ENCODE peak calls at places on chromosome 21, in eight cellular contexts. One of them, this sample, is unnamed.

GRCh38 chr21:46604975-46605758 is at the start of gene S100B:
- DNase-seq in GM12865: no peak
- DNase-seq in ovary: no peak
- DNase-seq in colonic mucosa: no peak
- DNase-seq in heart left ventricle: no peak
- DNase-seq in dorsolateral prefrontal cortex: peak
- DNase-seq in CD8-positive, alpha-beta T cell: no peak
- DNase-seq in ascending aorta: no peak
- DNase-seq in this sample: peak

GRCh38 chr21:28832013-28832714 is 160.5 kb downstream of the LTN1 start:
- DNase-seq in GM12865: no peak
- DNase-seq in colonic mucosa: no peak
- DNase-seq in ovary: no peak
- DNase-seq in CD8-positive, alpha-beta T cell: no peak
- DNase-seq in heart left ventricle: no peak
- DNase-seq in ascending aorta: no peak
- DNase-seq in dorsolateral prefrontal cortex: no peak
- DNase-seq in this sample: peak

GRCh38 chr21:17495680-17496079 is 17.2 kb upstream of the CXADR start:
- DNase-seq in CD8-positive, alpha-beta T cell: no peak
- DNase-seq in colonic mucosa: no peak
- DNase-seq in heart left ventricle: no peak
- DNase-seq in dorsolateral prefrontal cortex: no peak
- DNase-seq in ascending aorta: no peak
- DNase-seq in ovary: no peak
- DNase-seq in GM12865: no peak
- DNase-seq in this sample: peak

GRCh38 chr21:14523234-14523633 is 22.9 kb downstream of the SAMSN1 start:
- DNase-seq in GM12865: peak
- DNase-seq in colonic mucosa: no peak
- DNase-seq in CD8-positive, alpha-beta T cell: no peak
- DNase-seq in dorsolateral prefrontal cortex: no peak
- DNase-seq in ascending aorta: no peak
- DNase-seq in ovary: no peak
- DNase-seq in heart left ventricle: no peak
- DNase-seq in this sample: no peak

GRCh38 chr21:36949171-36950141 is 17.0 kb downstream of the HLCS start:
- DNase-seq in dorsolateral prefrontal cortex: no peak
- DNase-seq in heart left ventricle: no peak
- DNase-seq in ascending aorta: no peak
- DNase-seq in CD8-positive, alpha-beta T cell: no peak
- DNase-seq in colonic mucosa: no peak
- DNase-seq in ovary: no peak
- DNase-seq in GM12865: no peak
- DNase-seq in this sample: no peak

GRCh38 chr21:33848252-33848953 is 67.2 kb downstream of the ATP5PO start:
- DNase-seq in ovary: no peak
- DNase-seq in colonic mucosa: peak
- DNase-seq in heart left ventricle: no peak
- DNase-seq in GM12865: no peak
- DNase-seq in dorsolateral prefrontal cortex: no peak
- DNase-seq in CD8-positive, alpha-beta T cell: no peak
- DNase-seq in ascending aorta: no peak
- DNase-seq in this sample: no peak

GRCh38 chr21:37829043-37829442 is 87.2 kb downstream of the KCNJ6 start:
- DNase-seq in ovary: no peak
- DNase-seq in CD8-positive, alpha-beta T cell: no peak
- DNase-seq in heart left ventricle: no peak
- DNase-seq in dorsolateral prefrontal cortex: no peak
- DNase-seq in colonic mucosa: peak
- DNase-seq in ascending aorta: no peak
- DNase-seq in GM12865: no peak
- DNase-seq in this sample: no peak

GRCh38 chr21:29219165-29219770 is 79.5 kb upstream of the BACH1 start:
- DNase-seq in colonic mucosa: peak
- DNase-seq in ovary: no peak
- DNase-seq in heart left ventricle: no peak
- DNase-seq in ascending aorta: no peak
- DNase-seq in GM12865: no peak
- DNase-seq in CD8-positive, alpha-beta T cell: no peak
- DNase-seq in dorsolateral prefrontal cortex: no peak
- DNase-seq in this sample: peak

GRCh38 chr21:46161180-46161799 is 5.9 kb upstream of the FTCD start:
- DNase-seq in CD8-positive, alpha-beta T cell: no peak
- DNase-seq in heart left ventricle: peak
- DNase-seq in GM12865: peak
- DNase-seq in dorsolateral prefrontal cortex: peak
- DNase-seq in ovary: no peak
- DNase-seq in colonic mucosa: peak
- DNase-seq in ascending aorta: peak
- DNase-seq in this sample: no peak

GRCh38 chr21:36282568-36283230 is 37.3 kb upstream of the MORC3 start:
- DNase-seq in GM12865: peak
- DNase-seq in ovary: no peak
- DNase-seq in dorsolateral prefrontal cortex: no peak
- DNase-seq in colonic mucosa: no peak
- DNase-seq in ascending aorta: no peak
- DNase-seq in heart left ventricle: no peak
- DNase-seq in CD8-positive, alpha-beta T cell: no peak
- DNase-seq in this sample: no peak

GRCh38 chr21:37257526-37257966 is 9.6 kb downstream of the VPS26C start:
- DNase-seq in ascending aorta: no peak
- DNase-seq in GM12865: no peak
- DNase-seq in heart left ventricle: peak
- DNase-seq in dorsolateral prefrontal cortex: no peak
- DNase-seq in CD8-positive, alpha-beta T cell: no peak
- DNase-seq in colonic mucosa: peak
- DNase-seq in ovary: peak
- DNase-seq in this sample: peak

GRCh38 chr21:28148400-28149064 is 844.1 kb downstream of the LTN1 start:
- DNase-seq in CD8-positive, alpha-beta T cell: no peak
- DNase-seq in dorsolateral prefrontal cortex: no peak
- DNase-seq in GM12865: no peak
- DNase-seq in colonic mucosa: no peak
- DNase-seq in heart left ventricle: peak
- DNase-seq in ovary: no peak
- DNase-seq in ascending aorta: no peak
- DNase-seq in this sample: peak

GRCh38 chr21:34072145-34073031 is 990 bp upstream of the MRPS6 start:
- DNase-seq in ascending aorta: peak
- DNase-seq in CD8-positive, alpha-beta T cell: no peak
- DNase-seq in dorsolateral prefrontal cortex: peak
- DNase-seq in GM12865: no peak
- DNase-seq in colonic mucosa: no peak
- DNase-seq in ovary: peak
- DNase-seq in heart left ventricle: no peak
- DNase-seq in this sample: no peak

GRCh38 chr21:45318556-45319341 is 31.1 kb upstream of the POFUT2 start:
- DNase-seq in dorsolateral prefrontal cortex: peak
- DNase-seq in CD8-positive, alpha-beta T cell: no peak
- DNase-seq in GM12865: no peak
- DNase-seq in ovary: peak
- DNase-seq in colonic mucosa: no peak
- DNase-seq in ascending aorta: peak
- DNase-seq in heart left ventricle: peak
- DNase-seq in this sample: no peak

GRCh38 chr21:36061445-36061844 is 1.1 kb upstream of the SETD4 start:
- DNase-seq in ovary: no peak
- DNase-seq in colonic mucosa: no peak
- DNase-seq in GM12865: no peak
- DNase-seq in heart left ventricle: no peak
- DNase-seq in ascending aorta: no peak
- DNase-seq in CD8-positive, alpha-beta T cell: no peak
- DNase-seq in dorsolateral prefrontal cortex: no peak
- DNase-seq in this sample: no peak

GRCh38 chr21:45596704-45597318 is 46.7 kb upstream of the PCBP3 start:
- DNase-seq in colonic mucosa: peak
- DNase-seq in ovary: peak
- DNase-seq in heart left ventricle: peak
- DNase-seq in GM12865: peak
- DNase-seq in ascending aorta: peak
- DNase-seq in CD8-positive, alpha-beta T cell: peak
- DNase-seq in dorsolateral prefrontal cortex: peak
- DNase-seq in this sample: peak

GRCh38 chr21:15564907-15565306 is 164.9 kb upstream of the USP25 start:
- DNase-seq in CD8-positive, alpha-beta T cell: no peak
- DNase-seq in colonic mucosa: no peak
- DNase-seq in heart left ventricle: no peak
- DNase-seq in GM12865: no peak
- DNase-seq in dorsolateral prefrontal cortex: no peak
- DNase-seq in ovary: no peak
- DNase-seq in ascending aorta: no peak
- DNase-seq in this sample: no peak

GRCh38 chr21:15562748-15563147 is 167.0 kb upstream of the USP25 start:
- DNase-seq in ascending aorta: no peak
- DNase-seq in heart left ventricle: no peak
- DNase-seq in CD8-positive, alpha-beta T cell: no peak
- DNase-seq in ovary: no peak
- DNase-seq in colonic mucosa: no peak
- DNase-seq in GM12865: no peak
- DNase-seq in dorsolateral prefrontal cortex: no peak
- DNase-seq in this sample: no peak

DNA sequence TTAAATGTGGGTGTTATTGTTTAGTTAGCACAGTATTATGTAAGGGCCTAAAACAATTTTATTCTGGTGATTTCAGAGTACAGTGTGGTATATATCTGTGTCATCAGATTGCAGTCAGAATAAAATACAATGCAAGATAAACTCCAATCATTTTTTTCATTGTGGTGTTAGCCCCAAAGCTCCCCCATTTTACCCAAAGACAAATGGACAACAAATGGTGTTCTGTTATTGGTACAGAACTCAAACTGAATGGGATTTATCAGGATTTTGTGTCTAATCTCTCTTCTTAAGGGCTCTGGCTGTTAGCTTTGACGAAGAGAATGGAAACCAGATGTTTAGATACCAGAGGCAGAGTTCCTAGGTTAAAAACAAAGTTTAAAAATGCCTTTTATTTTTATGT is 163.1 kb upstream of the USP25 start:
- DNase-seq in CD8-positive, alpha-beta T cell: no peak
- DNase-seq in ascending aorta: no peak
- DNase-seq in colonic mucosa: no peak
- DNase-seq in GM12865: no peak
- DNase-seq in dorsolateral prefrontal cortex: no peak
- DNase-seq in ovary: no peak
- DNase-seq in heart left ventricle: no peak
- DNase-seq in this sample: no peak
- H3K4me3 ChIP-seq in CD8-positive, alpha-beta T cell: no peak
- H3K4me3 ChIP-seq in ascending aorta: no peak
- H3K4me3 ChIP-seq in colonic mucosa: no peak
- H3K4me3 ChIP-seq in GM12865: no peak
- H3K4me3 ChIP-seq in dorsolateral prefrontal cortex: no peak
- H3K4me3 ChIP-seq in ovary: no peak
- H3K4me3 ChIP-seq in heart left ventricle: no peak
- H3K4me3 ChIP-seq in this sample: no peak

DNA sequence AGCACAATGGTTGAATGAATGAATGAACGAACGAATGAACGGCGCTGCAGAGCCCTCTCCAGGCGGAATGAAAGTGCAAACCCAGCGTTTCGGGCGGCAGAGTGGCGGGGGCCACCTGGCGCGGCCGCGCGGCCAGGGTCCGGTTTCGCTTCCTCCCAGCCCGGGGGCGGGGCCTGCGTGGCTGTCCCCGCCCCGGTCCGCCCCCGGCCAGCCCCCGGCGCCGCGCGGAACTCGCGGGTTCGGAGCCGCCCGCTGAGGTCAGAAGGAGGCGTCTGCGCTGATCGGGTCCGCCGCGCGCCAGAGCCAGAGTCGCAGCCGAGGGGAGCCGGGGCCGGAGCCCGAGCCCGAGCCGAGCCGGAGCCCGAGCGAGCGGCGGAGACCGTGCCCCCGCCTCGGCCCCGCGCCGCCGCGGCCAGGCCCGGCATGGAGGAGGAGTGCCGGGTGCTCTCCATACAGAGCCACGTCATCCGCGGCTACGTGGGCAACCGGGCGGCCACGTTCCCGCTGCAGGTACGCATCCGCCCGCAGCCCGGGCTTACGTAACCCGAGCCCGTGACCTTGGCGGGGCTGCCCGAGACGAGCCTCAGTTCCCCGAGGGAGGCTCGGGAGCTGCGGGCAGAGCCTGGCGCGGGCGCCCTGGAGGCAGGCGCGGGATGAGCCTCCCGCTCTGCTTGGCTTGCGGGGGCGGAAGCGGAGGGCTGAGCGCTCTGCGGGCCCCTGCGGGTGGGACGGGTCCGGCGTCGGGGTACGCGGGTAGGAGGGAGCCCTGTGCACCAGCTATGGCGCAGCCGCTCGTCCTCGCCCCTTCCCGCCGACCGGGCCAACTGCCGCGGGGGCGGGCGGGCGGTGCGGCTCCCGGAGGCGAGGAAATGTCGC is at the start of gene PDXK:
- DNase-seq in CD8-positive, alpha-beta T cell: peak
- DNase-seq in heart left ventricle: peak
- DNase-seq in ascending aorta: peak
- DNase-seq in GM12865: peak
- DNase-seq in ovary: peak
- DNase-seq in colonic mucosa: peak
- DNase-seq in dorsolateral prefrontal cortex: peak
- DNase-seq in this sample: peak
- TF ChIP-seq CTCF in CD8-positive, alpha-beta T cell: no peak
- TF ChIP-seq CTCF in heart left ventricle: no peak
- TF ChIP-seq CTCF in ascending aorta: no peak
- TF ChIP-seq CTCF in GM12865: peak
- TF ChIP-seq CTCF in ovary: no peak
- TF ChIP-seq CTCF in colonic mucosa: no peak
- TF ChIP-seq CTCF in dorsolateral prefrontal cortex: peak
- TF ChIP-seq CTCF in this sample: no peak

DNA sequence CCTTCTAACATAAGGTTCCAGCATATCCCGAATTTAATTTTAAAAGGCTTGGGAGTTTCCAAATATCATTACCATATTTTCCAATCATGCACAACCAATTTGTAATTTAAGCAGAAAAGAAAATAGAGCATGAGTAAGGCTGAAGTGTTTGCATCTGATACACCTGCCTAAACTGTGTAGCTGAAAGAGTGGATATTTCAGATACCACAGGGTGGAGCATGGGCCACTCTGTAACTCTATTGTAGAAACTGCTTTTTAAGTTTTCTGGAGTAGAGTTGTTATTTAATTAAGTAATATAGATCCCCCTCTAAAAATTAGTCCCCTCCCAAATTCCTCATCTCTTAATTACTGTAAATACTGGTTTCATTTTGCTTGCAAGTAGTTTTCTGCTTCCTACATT is 199.8 kb downstream of the USP25 start:
- DNase-seq in CD8-positive, alpha-beta T cell: no peak
- DNase-seq in ascending aorta: no peak
- DNase-seq in ovary: no peak
- DNase-seq in heart left ventricle: no peak
- DNase-seq in colonic mucosa: no peak
- DNase-seq in dorsolateral prefrontal cortex: no peak
- DNase-seq in GM12865: no peak
- DNase-seq in this sample: no peak
- H3K4me3 ChIP-seq in CD8-positive, alpha-beta T cell: no peak
- H3K4me3 ChIP-seq in ascending aorta: no peak
- H3K4me3 ChIP-seq in ovary: no peak
- H3K4me3 ChIP-seq in heart left ventricle: no peak
- H3K4me3 ChIP-seq in colonic mucosa: no peak
- H3K4me3 ChIP-seq in dorsolateral prefrontal cortex: peak
- H3K4me3 ChIP-seq in GM12865: no peak
- H3K4me3 ChIP-seq in this sample: no peak

DNA sequence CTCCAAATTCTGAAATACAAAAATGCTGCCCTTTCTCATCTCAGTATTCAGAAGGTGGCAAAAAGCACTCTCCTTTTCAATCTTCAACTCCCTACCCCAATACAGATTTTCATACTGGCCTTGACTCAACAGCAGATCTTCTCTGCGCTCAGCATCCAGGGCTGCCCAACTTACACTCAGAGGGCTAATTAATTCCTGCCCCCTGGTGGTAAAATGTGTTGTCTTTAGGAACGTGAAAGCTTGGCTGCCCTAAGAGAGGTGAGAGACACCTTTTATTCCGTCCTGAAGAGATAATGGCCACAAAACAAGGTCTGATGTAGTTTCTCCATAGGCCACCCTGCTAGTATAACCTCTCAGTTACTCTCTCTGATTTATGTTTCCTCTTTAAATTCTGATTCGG is 25.0 kb downstream of the KRTAP24-1 start:
- DNase-seq in colonic mucosa: peak
- DNase-seq in GM12865: peak
- DNase-seq in dorsolateral prefrontal cortex: no peak
- DNase-seq in ascending aorta: no peak
- DNase-seq in ovary: no peak
- DNase-seq in heart left ventricle: no peak
- DNase-seq in CD8-positive, alpha-beta T cell: no peak
- DNase-seq in this sample: peak
- TF ChIP-seq CTCF in colonic mucosa: peak
- TF ChIP-seq CTCF in GM12865: peak
- TF ChIP-seq CTCF in dorsolateral prefrontal cortex: no peak
- TF ChIP-seq CTCF in ascending aorta: no peak
- TF ChIP-seq CTCF in ovary: no peak
- TF ChIP-seq CTCF in heart left ventricle: peak
- TF ChIP-seq CTCF in CD8-positive, alpha-beta T cell: no peak
- TF ChIP-seq CTCF in this sample: no peak